ENCODE peak calls at places on chromosomes 3 and 15, in eight cellular contexts. P is A549, J is fibroblast of lung, I is left ventricle myocardium inferior, Q is GM23338, Y is heart left ventricle, G is lower lobe of right lung, B is mammary epithelial cell. L is an unnamed sample. For H3K4me1, the result is how much of the 10 kb centered on the place peaks cover.

GRCh38 chr3:57949779-57950618 is 58.2 kb upstream of the FLNB start:
- DNase-seq in P (peak), J (peak), I (peak), Q (no peak), Y (peak), G (no peak), B (peak), L (no peak)

GRCh38 chr3:46866720-46867549 is 3.7 kb upstream of the MYL3 start:
- DNase-seq in P (peak), J (no peak), I (peak), Q (peak), Y (peak), G (peak), B (peak), L (peak)

GRCh38 chr3:4584537-4585249 is 91.5 kb downstream of the ITPR1 start:
- DNase-seq in P (no peak), J (no peak), I (no peak), Q (no peak), Y (peak), G (no peak), B (peak), L (no peak)

GRCh38 chr3:188571531-188572115 is 417.7 kb downstream of the LPP start:
- DNase-seq in P (no peak), J (no peak), I (no peak), Q (no peak), Y (no peak), G (no peak), B (no peak), L (no peak)

GRCh38 chr3:14145236-14145635 is 20.4 kb downstream of the TMEM43 start:
- DNase-seq in P (no peak), J (peak), I (no peak), Q (no peak), Y (no peak), G (no peak), B (no peak), L (no peak)

GRCh38 chr3:122318620-122319019 is 6.4 kb upstream of the CSTA start:
- DNase-seq in P (no peak), J (peak), I (no peak), Q (peak), Y (no peak), G (no peak), B (peak), L (no peak)

GRCh38 chr3:152977356-152977755 is 142.4 kb downstream of the P2RY1 start:
- DNase-seq in P (no peak), J (no peak), I (no peak), Q (no peak), Y (no peak), G (no peak), B (no peak), L (no peak)

GRCh38 chr3:45507820-45508317 is 86.7 kb upstream of the LIMD1 start:
- DNase-seq in P (peak), J (peak), I (peak), Q (peak), Y (peak), G (no peak), B (no peak), L (no peak)

GRCh38 chr3:107240183-107241091 is 136.8 kb upstream of the CCDC54 start:
- DNase-seq in P (peak), J (peak), I (peak), Q (peak), Y (peak), G (peak), B (peak), L (peak)

GRCh38 chr3:136750209-136750921 is 1.8 kb downstream of the STAG1 start:
- DNase-seq in P (peak), J (peak), I (no peak), Q (no peak), Y (no peak), G (no peak), B (no peak), L (no peak)
- H3K4me1 ChIP-seq in P (under half), J (under half), I (half or more), Q (under half), Y (under half), G (under half), B (under half), L (under half)

DNA sequence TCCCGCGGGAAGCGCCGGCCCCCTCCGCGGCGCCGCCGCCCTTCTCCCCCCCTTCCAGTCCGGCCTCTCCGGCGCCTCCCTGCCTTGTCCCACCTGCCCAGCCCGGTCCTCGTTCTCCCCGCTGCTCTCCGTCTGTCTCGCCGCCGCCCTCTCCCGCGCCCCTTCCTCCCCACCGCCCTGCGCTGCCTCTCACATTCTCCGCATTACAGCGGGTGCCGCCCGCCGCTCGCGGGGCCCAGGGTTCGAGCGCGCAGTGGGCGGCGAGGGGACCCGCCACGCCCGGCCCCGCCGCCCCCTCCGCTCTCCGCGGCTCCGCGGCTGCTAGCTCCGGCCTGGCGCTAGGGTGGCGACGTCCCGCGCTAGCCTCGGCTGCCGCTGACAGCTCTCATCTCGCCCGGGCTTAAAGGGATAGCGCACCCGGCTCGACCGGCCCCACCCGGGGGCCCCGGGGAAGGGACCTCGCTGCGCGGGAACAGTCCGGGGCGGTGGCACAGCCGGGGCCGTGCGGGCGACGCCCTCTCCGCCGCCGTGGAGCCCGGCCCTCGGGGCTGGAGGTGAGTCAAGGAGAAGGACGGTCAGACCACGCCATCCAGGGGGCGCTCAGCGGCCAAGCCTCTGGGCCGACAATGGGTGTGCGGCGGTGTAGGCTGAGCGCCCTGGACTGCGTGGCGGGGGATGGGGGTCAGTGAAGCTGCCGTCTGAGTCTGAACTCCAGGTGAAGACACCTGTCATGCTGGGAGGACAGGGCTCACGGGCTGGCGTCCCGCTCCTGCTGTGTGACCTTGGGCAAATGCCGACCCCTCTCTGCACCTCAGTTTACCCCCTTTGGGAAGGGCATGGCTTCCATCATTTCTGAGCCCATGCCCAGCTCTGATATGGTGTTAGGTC is 187.4 kb upstream of the LINGO1 start:
- DNase-seq in P (peak), J (peak), I (no peak), Q (peak), Y (no peak), G (no peak), B (peak), L (no peak)
- TF ChIP-seq CTCF in P (peak), J (no peak), I (peak), Q (peak), Y (no peak), G (no peak), B (no peak), L (no peak)

GRCh38 chr15:41585140-41586047 is 26.4 kb downstream of the TYRO3 start:
- DNase-seq in P (peak), J (peak), I (peak), Q (peak), Y (peak), G (peak), B (peak), L (peak)
- H3K4me3 ChIP-seq in P (peak), J (peak), I (peak), Q (peak), Y (peak), G (peak), B (peak), L (peak)

GRCh38 chr3:31882895-31883294 is 98.2 kb downstream of the OSBPL10 start:
- DNase-seq in P (no peak), J (no peak), I (no peak), Q (no peak), Y (no peak), G (no peak), B (peak), L (no peak)
- H3K4me1 ChIP-seq in P (under half), J (under half), I (under half), Q (under half), Y (under half), G (under half), B (under half), L (under half)

DNA sequence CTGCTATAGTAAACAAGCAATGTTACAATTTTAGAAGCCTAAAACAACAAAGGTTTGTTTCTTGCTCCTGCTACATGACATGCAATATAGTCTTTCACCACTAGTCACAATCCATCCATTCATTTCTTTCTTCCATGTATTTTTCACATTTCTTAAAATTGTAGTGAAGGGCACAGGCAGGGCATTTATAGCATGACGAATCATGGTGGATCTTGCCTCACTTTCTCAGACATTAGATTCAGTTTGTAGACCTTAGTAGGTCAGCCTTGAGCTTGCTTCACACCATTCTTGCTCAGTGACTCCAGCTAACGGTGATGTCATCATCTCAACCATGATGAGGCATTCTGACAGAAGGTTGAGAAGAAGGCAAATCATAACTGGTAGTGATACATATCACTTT is 546.8 kb downstream of the TBL1XR1 start:
- DNase-seq in P (peak), J (peak), I (no peak), Q (no peak), Y (no peak), G (no peak), B (peak), L (no peak)
- TF ChIP-seq CTCF in P (no peak), J (no peak), I (no peak), Q (peak), Y (no peak), G (no peak), B (peak), L (no peak)

DNA sequence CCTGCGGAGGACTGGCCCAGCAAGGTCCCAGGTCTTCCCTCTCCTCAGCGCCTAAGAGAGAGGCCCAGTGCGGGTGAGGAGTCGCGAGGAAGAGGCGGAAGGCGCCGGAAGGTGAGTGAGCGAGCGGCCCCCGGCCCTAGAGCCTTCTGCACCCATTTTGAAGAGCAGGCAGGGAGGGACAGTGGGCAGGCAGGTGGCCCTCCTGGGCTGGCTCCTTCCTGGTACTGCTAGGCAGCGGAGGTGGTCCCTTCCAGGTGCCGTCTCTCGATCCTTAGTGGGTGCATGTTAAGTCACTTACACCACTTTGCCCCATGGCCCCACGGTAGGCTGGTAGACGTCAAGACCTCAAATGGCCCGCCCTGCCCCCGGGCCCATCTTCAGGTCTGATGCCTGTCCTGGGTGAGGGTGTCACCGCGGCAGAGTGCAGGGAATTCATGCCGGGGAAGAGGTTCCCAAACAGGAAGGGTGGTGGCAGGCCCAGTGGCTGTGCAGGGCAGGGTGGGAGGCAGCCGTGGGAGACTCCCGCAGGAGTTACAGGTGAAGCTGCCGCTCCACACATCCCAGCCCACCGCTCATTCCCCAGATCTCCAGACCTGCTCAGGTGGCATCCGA is 14.4 kb downstream of the PAK6 start:
- DNase-seq in P (no peak), J (no peak), I (no peak), Q (no peak), Y (no peak), G (no peak), B (no peak), L (no peak)
- H3K4me3 ChIP-seq in P (no peak), J (peak), I (peak), Q (peak), Y (peak), G (peak), B (no peak), L (peak)

L was measured in gastrocnemius medialis.